ENCODE peak calls at places on chromosome 15, in nine cellular contexts. One of them, this sample, is unnamed.

GRCh38 chr15:32781781-32782180 is 64.0 kb downstream of the GREM1 start:
- DNase-seq in brain microvascular endothelial cell: no peak
- DNase-seq in substantia nigra: no peak
- DNase-seq in breast epithelium: no peak
- DNase-seq in neuronal stem cell: no peak
- DNase-seq in uterus: no peak
- DNase-seq in sigmoid colon: no peak
- DNase-seq in testis: no peak
- DNase-seq in fibroblast of lung: peak
- DNase-seq in this sample: no peak

GRCh38 chr15:40737048-40737447 is 18.0 kb downstream of the RMDN3 start:
- DNase-seq in brain microvascular endothelial cell: no peak
- DNase-seq in substantia nigra: no peak
- DNase-seq in breast epithelium: no peak
- DNase-seq in neuronal stem cell: no peak
- DNase-seq in uterus: no peak
- DNase-seq in sigmoid colon: peak
- DNase-seq in testis: no peak
- DNase-seq in fibroblast of lung: no peak
- DNase-seq in this sample: no peak

GRCh38 chr15:38707802-38708671 is 143.4 kb upstream of the RASGRP1 start:
- DNase-seq in brain microvascular endothelial cell: peak
- DNase-seq in substantia nigra: no peak
- DNase-seq in breast epithelium: peak
- DNase-seq in neuronal stem cell: peak
- DNase-seq in uterus: peak
- DNase-seq in sigmoid colon: no peak
- DNase-seq in testis: peak
- DNase-seq in fibroblast of lung: peak
- DNase-seq in this sample: peak

GRCh38 chr15:66369773-66370651 is 13.5 kb upstream of the TIPIN start:
- DNase-seq in brain microvascular endothelial cell: no peak
- DNase-seq in substantia nigra: no peak
- DNase-seq in breast epithelium: no peak
- DNase-seq in neuronal stem cell: no peak
- DNase-seq in uterus: no peak
- DNase-seq in sigmoid colon: no peak
- DNase-seq in testis: no peak
- DNase-seq in fibroblast of lung: peak
- DNase-seq in this sample: no peak

GRCh38 chr15:78737187-78737820 is 74.0 kb downstream of the ADAMTS7 start:
- DNase-seq in brain microvascular endothelial cell: no peak
- DNase-seq in substantia nigra: no peak
- DNase-seq in breast epithelium: no peak
- DNase-seq in neuronal stem cell: no peak
- DNase-seq in uterus: no peak
- DNase-seq in sigmoid colon: no peak
- DNase-seq in testis: no peak
- DNase-seq in fibroblast of lung: no peak
- DNase-seq in this sample: no peak

GRCh38 chr15:71743861-71744382 is 66.4 kb upstream of the NR2E3 start:
- DNase-seq in brain microvascular endothelial cell: peak
- DNase-seq in substantia nigra: peak
- DNase-seq in breast epithelium: peak
- DNase-seq in neuronal stem cell: peak
- DNase-seq in uterus: peak
- DNase-seq in sigmoid colon: no peak
- DNase-seq in testis: peak
- DNase-seq in fibroblast of lung: peak
- DNase-seq in this sample: peak

GRCh38 chr15:77791994-77792393 is 159.3 kb upstream of the LINGO1 start:
- DNase-seq in brain microvascular endothelial cell: no peak
- DNase-seq in substantia nigra: no peak
- DNase-seq in breast epithelium: no peak
- DNase-seq in neuronal stem cell: no peak
- DNase-seq in uterus: no peak
- DNase-seq in sigmoid colon: no peak
- DNase-seq in testis: no peak
- DNase-seq in fibroblast of lung: no peak
- DNase-seq in this sample: no peak

GRCh38 chr15:39453500-39454073 is 127.3 kb upstream of the THBS1 start:
- DNase-seq in brain microvascular endothelial cell: no peak
- DNase-seq in substantia nigra: no peak
- DNase-seq in breast epithelium: no peak
- DNase-seq in neuronal stem cell: no peak
- DNase-seq in uterus: no peak
- DNase-seq in sigmoid colon: no peak
- DNase-seq in testis: no peak
- DNase-seq in fibroblast of lung: no peak
- DNase-seq in this sample: no peak

GRCh38 chr15:77527164-77527778 is 105.4 kb downstream of the LINGO1 start:
- DNase-seq in brain microvascular endothelial cell: no peak
- DNase-seq in substantia nigra: no peak
- DNase-seq in breast epithelium: no peak
- DNase-seq in neuronal stem cell: no peak
- DNase-seq in uterus: no peak
- DNase-seq in sigmoid colon: peak
- DNase-seq in testis: no peak
- DNase-seq in fibroblast of lung: peak
- DNase-seq in this sample: no peak

GRCh38 chr15:42166225-42166940 is 9.9 kb upstream of the PLA2G4F start:
- DNase-seq in brain microvascular endothelial cell: no peak
- DNase-seq in substantia nigra: no peak
- DNase-seq in breast epithelium: no peak
- DNase-seq in neuronal stem cell: no peak
- DNase-seq in uterus: no peak
- DNase-seq in sigmoid colon: no peak
- DNase-seq in testis: no peak
- DNase-seq in fibroblast of lung: no peak
- DNase-seq in this sample: no peak

GRCh38 chr15:101497484-101498034 is 8.1 kb upstream of the PCSK6 start:
- DNase-seq in brain microvascular endothelial cell: no peak
- DNase-seq in substantia nigra: no peak
- DNase-seq in breast epithelium: peak
- DNase-seq in neuronal stem cell: no peak
- DNase-seq in uterus: no peak
- DNase-seq in sigmoid colon: no peak
- DNase-seq in testis: no peak
- DNase-seq in fibroblast of lung: no peak
- DNase-seq in this sample: no peak

GRCh38 chr15:41773729-41774061 is 589 bp upstream of the MAPKBP1 start:
- DNase-seq in brain microvascular endothelial cell: no peak
- DNase-seq in substantia nigra: no peak
- DNase-seq in breast epithelium: no peak
- DNase-seq in neuronal stem cell: no peak
- DNase-seq in uterus: no peak
- DNase-seq in sigmoid colon: no peak
- DNase-seq in testis: no peak
- DNase-seq in fibroblast of lung: no peak
- DNase-seq in this sample: no peak

GRCh38 chr15:31020542-31020941 is 29.1 kb upstream of the MTMR10 start:
- DNase-seq in brain microvascular endothelial cell: no peak
- DNase-seq in substantia nigra: no peak
- DNase-seq in breast epithelium: no peak
- DNase-seq in neuronal stem cell: no peak
- DNase-seq in uterus: no peak
- DNase-seq in sigmoid colon: no peak
- DNase-seq in testis: no peak
- DNase-seq in fibroblast of lung: peak
- DNase-seq in this sample: no peak

GRCh38 chr15:81530271-81530670 is 156.3 kb upstream of the TMC3 start:
- DNase-seq in brain microvascular endothelial cell: no peak
- DNase-seq in substantia nigra: no peak
- DNase-seq in breast epithelium: no peak
- DNase-seq in neuronal stem cell: no peak
- DNase-seq in uterus: no peak
- DNase-seq in sigmoid colon: no peak
- DNase-seq in testis: no peak
- DNase-seq in fibroblast of lung: peak
- DNase-seq in this sample: no peak

GRCh38 chr15:42275780-42276395 is 2.7 kb upstream of the TMEM87A start:
- DNase-seq in brain microvascular endothelial cell: no peak
- DNase-seq in substantia nigra: no peak
- DNase-seq in breast epithelium: no peak
- DNase-seq in neuronal stem cell: no peak
- DNase-seq in uterus: no peak
- DNase-seq in sigmoid colon: no peak
- DNase-seq in testis: no peak
- DNase-seq in fibroblast of lung: no peak
- DNase-seq in this sample: no peak

GRCh38 chr15:70643106-70643782 is 120.1 kb downstream of the UACA start:
- DNase-seq in brain microvascular endothelial cell: no peak
- DNase-seq in substantia nigra: no peak
- DNase-seq in breast epithelium: no peak
- DNase-seq in neuronal stem cell: no peak
- DNase-seq in uterus: no peak
- DNase-seq in sigmoid colon: no peak
- DNase-seq in testis: no peak
- DNase-seq in fibroblast of lung: no peak
- DNase-seq in this sample: no peak

GRCh38 chr15:99644913-99645549 is 79.2 kb downstream of the MEF2A start:
- DNase-seq in brain microvascular endothelial cell: no peak
- DNase-seq in substantia nigra: no peak
- DNase-seq in breast epithelium: no peak
- DNase-seq in neuronal stem cell: no peak
- DNase-seq in uterus: no peak
- DNase-seq in sigmoid colon: no peak
- DNase-seq in testis: no peak
- DNase-seq in fibroblast of lung: no peak
- DNase-seq in this sample: no peak

GRCh38 chr15:95121191-95121590 is 889.8 kb downstream of the MCTP2 start:
- DNase-seq in brain microvascular endothelial cell: no peak
- DNase-seq in substantia nigra: no peak
- DNase-seq in breast epithelium: no peak
- DNase-seq in neuronal stem cell: no peak
- DNase-seq in uterus: no peak
- DNase-seq in sigmoid colon: no peak
- DNase-seq in testis: no peak
- DNase-seq in fibroblast of lung: no peak
- DNase-seq in this sample: no peak

GRCh38 chr15:80934761-80935221 is 54.8 kb downstream of the MESD start:
- DNase-seq in brain microvascular endothelial cell: peak
- DNase-seq in substantia nigra: no peak
- DNase-seq in breast epithelium: no peak
- DNase-seq in neuronal stem cell: no peak
- DNase-seq in uterus: no peak
- DNase-seq in sigmoid colon: no peak
- DNase-seq in testis: no peak
- DNase-seq in fibroblast of lung: peak
- DNase-seq in this sample: no peak

DNA sequence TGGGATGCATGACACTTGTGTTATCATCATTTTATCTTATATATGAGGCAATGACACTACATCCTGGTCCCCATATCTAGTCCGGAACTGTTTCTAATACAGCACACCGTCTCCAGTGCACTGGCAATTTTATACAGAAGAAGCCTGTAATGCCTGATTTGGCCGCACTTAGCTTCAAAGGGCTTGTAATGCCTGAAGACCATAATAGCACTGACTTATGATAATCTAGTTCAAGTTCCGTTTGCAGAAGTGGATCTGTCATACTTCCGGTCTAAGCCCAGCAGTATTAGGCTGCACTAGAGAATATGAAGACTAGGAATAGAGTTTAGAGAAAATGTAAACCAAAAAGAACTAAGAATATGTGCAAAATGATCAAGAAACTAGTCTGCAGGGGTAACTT is 1.3 kb downstream of the BNIP2 start:
- DNase-seq in brain microvascular endothelial cell: peak
- DNase-seq in substantia nigra: no peak
- DNase-seq in breast epithelium: no peak
- DNase-seq in neuronal stem cell: no peak
- DNase-seq in uterus: no peak
- DNase-seq in sigmoid colon: no peak
- DNase-seq in testis: no peak
- DNase-seq in fibroblast of lung: peak
- DNase-seq in this sample: no peak
- H3K27ac ChIP-seq in brain microvascular endothelial cell: peak
- H3K27ac ChIP-seq in substantia nigra: peak
- H3K27ac ChIP-seq in breast epithelium: peak
- H3K27ac ChIP-seq in neuronal stem cell: no peak
- H3K27ac ChIP-seq in uterus: peak
- H3K27ac ChIP-seq in sigmoid colon: peak
- H3K27ac ChIP-seq in testis: peak
- H3K27ac ChIP-seq in fibroblast of lung: peak
- H3K27ac ChIP-seq in this sample: peak

GRCh38 chr15:69304176-69304533 is 5.4 kb downstream of the PAQR5 start:
- DNase-seq in brain microvascular endothelial cell: peak
- DNase-seq in substantia nigra: no peak
- DNase-seq in breast epithelium: no peak
- DNase-seq in neuronal stem cell: no peak
- DNase-seq in uterus: no peak
- DNase-seq in sigmoid colon: no peak
- DNase-seq in testis: no peak
- DNase-seq in fibroblast of lung: peak
- DNase-seq in this sample: peak
- H3K27ac ChIP-seq in brain microvascular endothelial cell: no peak
- H3K27ac ChIP-seq in substantia nigra: no peak
- H3K27ac ChIP-seq in breast epithelium: no peak
- H3K27ac ChIP-seq in neuronal stem cell: no peak
- H3K27ac ChIP-seq in uterus: no peak
- H3K27ac ChIP-seq in sigmoid colon: no peak
- H3K27ac ChIP-seq in testis: no peak
- H3K27ac ChIP-seq in fibroblast of lung: peak
- H3K27ac ChIP-seq in this sample: peak

DNA sequence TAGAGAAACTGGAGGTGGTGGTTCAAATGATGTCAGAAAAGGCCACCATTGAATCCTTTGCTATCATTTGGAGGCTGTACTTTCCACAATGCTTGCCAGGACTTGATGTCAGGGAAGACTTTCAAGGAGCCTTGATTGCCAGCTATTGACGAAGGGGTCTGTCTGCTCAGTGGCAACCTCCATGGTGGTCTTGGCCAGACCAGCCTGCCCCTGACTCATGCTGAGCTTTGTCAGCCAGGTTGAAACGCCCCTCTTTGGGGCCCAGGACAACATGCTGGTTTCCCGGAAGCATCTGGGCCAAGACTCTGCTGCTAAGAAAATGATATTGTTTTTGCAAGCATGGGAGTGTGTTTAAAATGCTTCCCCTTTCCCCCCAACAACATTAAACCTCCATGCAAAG is 26.7 kb downstream of the CGNL1 start:
- DNase-seq in brain microvascular endothelial cell: no peak
- DNase-seq in substantia nigra: no peak
- DNase-seq in breast epithelium: no peak
- DNase-seq in neuronal stem cell: no peak
- DNase-seq in uterus: no peak
- DNase-seq in sigmoid colon: no peak
- DNase-seq in testis: no peak
- DNase-seq in fibroblast of lung: no peak
- DNase-seq in this sample: no peak
- H3K27ac ChIP-seq in brain microvascular endothelial cell: no peak
- H3K27ac ChIP-seq in substantia nigra: no peak
- H3K27ac ChIP-seq in breast epithelium: no peak
- H3K27ac ChIP-seq in neuronal stem cell: no peak
- H3K27ac ChIP-seq in uterus: no peak
- H3K27ac ChIP-seq in sigmoid colon: no peak
- H3K27ac ChIP-seq in testis: no peak
- H3K27ac ChIP-seq in fibroblast of lung: no peak
- H3K27ac ChIP-seq in this sample: no peak

DNA sequence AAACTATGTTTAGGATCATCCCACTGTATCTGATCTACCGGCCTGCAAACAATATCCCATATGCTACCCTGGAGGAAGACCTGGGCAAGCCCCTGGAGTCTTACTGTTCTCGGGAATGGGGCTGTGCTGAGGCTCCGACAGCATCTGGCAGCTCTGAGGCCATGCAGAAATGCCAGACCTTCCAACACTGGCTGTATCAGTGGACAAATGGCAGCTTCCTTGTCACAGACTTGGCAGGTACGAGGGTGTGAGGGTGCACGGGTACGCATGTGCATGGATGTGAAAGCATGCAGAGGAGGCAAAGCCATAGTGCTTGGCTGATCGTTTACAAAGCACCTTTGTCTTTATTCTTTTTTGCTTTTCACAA is 20.1 kb upstream of the SLC28A1 start:
- DNase-seq in brain microvascular endothelial cell: no peak
- DNase-seq in substantia nigra: no peak
- DNase-seq in breast epithelium: no peak
- DNase-seq in neuronal stem cell: no peak
- DNase-seq in uterus: no peak
- DNase-seq in sigmoid colon: no peak
- DNase-seq in testis: no peak
- DNase-seq in fibroblast of lung: no peak
- DNase-seq in this sample: no peak
- H3K27ac ChIP-seq in brain microvascular endothelial cell: no peak
- H3K27ac ChIP-seq in substantia nigra: no peak
- H3K27ac ChIP-seq in breast epithelium: peak
- H3K27ac ChIP-seq in neuronal stem cell: no peak
- H3K27ac ChIP-seq in uterus: no peak
- H3K27ac ChIP-seq in sigmoid colon: no peak
- H3K27ac ChIP-seq in testis: no peak
- H3K27ac ChIP-seq in fibroblast of lung: no peak
- H3K27ac ChIP-seq in this sample: no peak

This sample was measured in Peyer's patch.